ENCODE peak calls at places on chromosomes 16 and 17, in four cellular contexts. O is A172; V is activated CD4-positive, alpha-beta T cell treated with anti-CD3 and anti-CD28 coated beads, Interleukin-2, amount 10 ng/mL, durations not matched to agents 7 days and 5 days; X is AG09309. F is an unnamed sample.

GRCh38 chr16:72612271-72612670 is 435.7 kb downstream of the ZFHX3 start:
- DNase-seq in O (no peak), V (no peak), X (no peak), F (no peak)

GRCh38 chr16:87603684-87604571 is 1.6 kb downstream of the JPH3 start:
- DNase-seq in O (no peak), V (no peak), X (no peak), F (no peak)

GRCh38 chr16:82625066-82625968 is 1.5 kb upstream of the CDH13 start:
- DNase-seq in O (peak), V (no peak), X (no peak), F (no peak)

GRCh38 chr16:67161595-67162058 is 1.9 kb downstream of the FBXL8 start:
- DNase-seq in O (no peak), V (no peak), X (no peak), F (no peak)

GRCh38 chr16:69579783-69580182 is 14.0 kb downstream of the NFAT5 start:
- DNase-seq in O (no peak), V (no peak), X (no peak), F (no peak)

GRCh38 chr17:32688221-32688620 is 188.7 kb downstream of the MYO1D start:
- DNase-seq in O (no peak), V (no peak), X (no peak), F (no peak)

GRCh38 chr16:81521141-81521626 is 76.6 kb downstream of the CMIP start:
- DNase-seq in O (no peak), V (peak), X (no peak), F (no peak)

GRCh38 chr16:4945560-4946502 is 8.9 kb upstream of the PPL start:
- DNase-seq in O (peak), V (no peak), X (no peak), F (no peak)

GRCh38 chr16:6016530-6017184 is 919.1 kb upstream of the EEF2KMT start:
- DNase-seq in O (peak), V (no peak), X (no peak), F (no peak)

GRCh38 chr17:44901323-44901965 is 2.2 kb upstream of the EFTUD2 start:
- DNase-seq in O (peak), V (no peak), X (peak), F (no peak)

GRCh38 chr17:36675786-36676185 is 74.4 kb downstream of the MRM1 start:
- DNase-seq in O (no peak), V (peak), X (no peak), F (no peak)

GRCh38 chr17:62321451-62321850 is 58.9 kb upstream of the EFCAB3 start:
- DNase-seq in O (no peak), V (no peak), X (no peak), F (no peak)

GRCh38 chr17:7241783-7242716 is at the start of gene GABARAP:
- DNase-seq in O (peak), V (peak), X (peak), F (no peak)

GRCh38 chr16:69057400-69058378 is 47.8 kb upstream of the HAS3 start:
- DNase-seq in O (peak), V (no peak), X (peak), F (peak)

GRCh38 chr16:85234310-85235235 is 122.3 kb upstream of the CIBAR2 start:
- DNase-seq in O (peak), V (no peak), X (no peak), F (no peak)

GRCh38 chr17:1995321-1996242 is 29.6 kb downstream of the RTN4RL1 start:
- DNase-seq in O (no peak), V (no peak), X (no peak), F (no peak)

GRCh38 chr17:73640691-73641090 is 3.6 kb downstream of the SDK2 start:
- DNase-seq in O (no peak), V (no peak), X (no peak), F (no peak)

GRCh38 chr16:81366316-81366932 is 51.7 kb downstream of the GAN start:
- DNase-seq in O (peak), V (peak), X (peak), F (no peak)

GRCh38 chr16:74892574-74893461 is 92.1 kb downstream of the WDR59 start:
- DNase-seq in O (no peak), V (no peak), X (no peak), F (no peak)

GRCh38 chr17:66190738-66191606 is 961 bp downstream of the CEP112 start:
- DNase-seq in O (peak), V (no peak), X (no peak), F (no peak)

GRCh38 chr17:61372436-61372835 is 27.2 kb upstream of the TBX2 start:
- DNase-seq in O (no peak), V (no peak), X (no peak), F (no peak)

GRCh38 chr17:17313350-17313991 is 10.3 kb downstream of the NT5M start:
- DNase-seq in O (no peak), V (peak), X (no peak), F (no peak)

GRCh38 chr17:63439682-63440081 is 6.4 kb downstream of the CYB561 start:
- DNase-seq in O (peak), V (peak), X (peak), F (peak)

GRCh38 chr17:47615766-47616424 is 33.8 kb upstream of the KPNB1 start:
- DNase-seq in O (peak), V (no peak), X (peak), F (no peak)

GRCh38 chr17:39183766-39184165 is 13.7 kb downstream of the CACNB1 start:
- DNase-seq in O (no peak), V (no peak), X (no peak), F (no peak)

GRCh38 chr17:74830861-74831260 is 28.8 kb downstream of the GRIN2C start:
- DNase-seq in O (no peak), V (no peak), X (no peak), F (no peak)

GRCh38 chr17:80942360-80943345 is 49.0 kb upstream of the CHMP6 start:
- DNase-seq in O (peak), V (no peak), X (peak), F (peak)

GRCh38 chr17:622356-622755 is 92.3 kb downstream of the VPS53 start:
- DNase-seq in O (peak), V (no peak), X (no peak), F (no peak)

GRCh38 chr17:58302919-58303551 is 22.3 kb upstream of the MPO start:
- DNase-seq in O (no peak), V (no peak), X (no peak), F (no peak)

GRCh38 chr17:77841742-77842141 is 116.8 kb upstream of the TNRC6C start:
- DNase-seq in O (no peak), V (no peak), X (no peak), F (no peak)

F was measured in BJ.